ENCODE peak calls at places on chromosome 11, in six cellular contexts. Q, X, F, P, U and J are unnamed samples.

GRCh38 chr11:115623021-115623451 is 118.8 kb upstream of the CADM1 start:
- DNase-seq in Q (peak; percentile 99), X (peak; percentile 100), F (peak; percentile 32), P (peak; percentile 68), U (peak; percentile 49), J (peak; percentile 59)

GRCh38 chr11:6544921-6545850 is 48.1 kb downstream of the DNHD1 start:
- DNase-seq in Q (peak; percentile 11), X (peak; percentile 51), F (no peak), P (no peak), U (peak; percentile 38), J (no peak)

GRCh38 chr11:1099519-1100355 is 25.1 kb downstream of the MUC2 start:
- DNase-seq in Q (no peak), X (no peak), F (no peak), P (no peak), U (no peak), J (no peak)

GRCh38 chr11:94835571-94835970 is 67.4 kb downstream of the AMOTL1 start:
- DNase-seq in Q (peak; percentile 79), X (peak; percentile 70), F (peak; percentile 61), P (no peak), U (no peak), J (peak; percentile 30)

GRCh38 chr11:57751676-57752253 is at the start of gene BTBD18:
- DNase-seq in Q (peak; percentile 70), X (peak; percentile 58), F (peak; percentile 71), P (peak; percentile 49), U (no peak), J (peak; percentile 77)

GRCh38 chr11:83006877-83007330 is 64.8 kb downstream of the RAB30 start:
- DNase-seq in Q (no peak), X (no peak), F (peak; percentile 20), P (no peak), U (no peak), J (no peak)

GRCh38 chr11:40376346-40376745 is 1083.1 kb downstream of the LRRC4C start:
- DNase-seq in Q (no peak), X (no peak), F (no peak), P (no peak), U (no peak), J (no peak)

GRCh38 chr11:67286621-67287333 is 2.3 kb upstream of the ANKRD13D start:
- DNase-seq in Q (no peak), X (no peak), F (no peak), P (no peak), U (no peak), J (no peak)

GRCh38 chr11:22516136-22516535 is 109.5 kb downstream of the FANCF start:
- DNase-seq in Q (no peak), X (no peak), F (no peak), P (no peak), U (no peak), J (no peak)

DNA sequence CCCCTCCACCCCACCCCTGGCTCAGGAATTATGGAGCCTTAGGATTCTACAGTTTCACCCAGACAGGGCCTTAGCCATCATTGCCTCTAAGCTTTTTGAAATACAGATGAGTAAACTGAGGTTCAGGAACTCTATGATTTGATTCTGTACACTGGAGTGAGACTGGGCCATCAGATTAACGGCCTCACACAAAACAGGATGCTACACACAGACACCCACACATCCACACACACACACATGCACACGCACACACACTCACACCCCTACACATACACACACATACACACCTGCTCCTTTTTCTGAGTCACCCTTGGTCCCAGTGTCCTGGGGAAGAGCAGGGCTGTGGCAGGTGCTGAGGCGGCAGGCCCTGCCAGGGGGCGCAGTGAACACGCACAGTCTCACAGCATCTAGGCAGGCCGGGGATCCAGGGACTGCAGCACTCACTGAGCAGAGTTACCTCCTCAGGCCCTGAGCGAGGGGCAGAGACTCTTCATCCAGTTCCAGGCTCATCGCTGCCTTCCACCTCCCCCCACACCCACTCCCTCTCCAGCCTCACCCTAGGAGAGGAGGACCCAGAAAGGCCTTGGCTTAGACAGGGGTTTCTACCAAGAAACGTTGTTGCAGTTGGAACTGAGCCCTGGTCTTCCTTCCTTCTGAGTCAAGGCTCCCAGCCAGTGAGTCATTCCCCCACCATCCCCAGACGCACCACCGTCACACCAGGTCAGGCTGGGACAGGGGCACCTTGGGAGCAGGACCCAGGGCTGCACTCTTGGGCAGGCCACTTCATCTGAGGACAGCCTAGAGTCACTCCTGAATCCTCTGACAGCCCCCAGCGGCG is 89.8 kb upstream of the PARVA start:
- DNase-seq in Q (peak; percentile 96), X (peak; percentile 99), F (peak; percentile 99), P (peak; percentile 91), U (no peak), J (peak; percentile 97)
- H3K4me3 ChIP-seq in Q (peak overlapping the region; percentile 15), X (peak overlapping the region; percentile 16), F (peak overlapping the region; percentile 60), P (peak overlapping the region; percentile 8), U (no peak overlapping the region), J (peak overlapping the region; percentile 40)

GRCh38 chr11:45890886-45891550 is 5.6 kb downstream of the MAPK8IP1 start:
- DNase-seq in Q (no peak), X (no peak), F (no peak), P (no peak), U (no peak), J (no peak)
- TF ChIP-seq CTCF in Q (no peak), X (no peak), F (no peak), P (no peak), U (no peak), J (no peak)

DNA sequence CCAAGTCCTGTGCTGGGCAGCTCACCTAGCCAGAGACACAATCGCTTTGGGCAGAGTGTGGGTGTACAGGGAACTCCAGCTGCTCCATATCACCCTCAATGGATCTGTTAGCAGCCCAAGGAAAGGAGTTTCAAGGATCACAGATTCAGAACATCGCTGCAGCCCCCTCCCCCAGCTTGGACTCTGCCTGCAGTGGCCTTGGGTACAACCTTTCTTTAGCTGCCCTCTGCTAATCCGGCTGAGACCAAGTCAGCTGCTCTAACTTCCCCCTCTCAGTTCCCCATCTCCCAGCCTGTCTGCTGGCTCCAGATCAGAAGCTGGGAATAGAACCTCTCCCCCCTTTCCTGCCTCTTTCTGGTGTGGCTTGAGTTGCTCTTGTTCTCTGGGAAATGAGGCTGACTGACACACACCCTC is 1.3 kb downstream of the TMEM86A start:
- DNase-seq in Q (no peak), X (no peak), F (no peak), P (no peak), U (no peak), J (no peak)
- H3K4me3 ChIP-seq in Q (peak overlapping the region; percentile 61), X (no peak overlapping the region), F (no peak overlapping the region), P (no peak overlapping the region), U (peak overlapping the region; percentile 71), J (no peak overlapping the region)

GRCh38 chr11:9263840-9264380 is 1.2 kb downstream of the DENND5A start:
- DNase-seq in Q (peak; percentile 48), X (peak; percentile 30), F (no peak), P (peak; percentile 40), U (no peak), J (no peak)

GRCh38 chr11:9264381-9265210 is 554 bp downstream of the DENND5A start:
- DNase-seq in Q (peak; percentile 90), X (peak; percentile 81), F (peak; percentile 89), P (peak; percentile 70), U (peak; percentile 58), J (peak; percentile 86)

GRCh38 chr11:9265211-9266131 is at the start of gene DENND5A:
- DNase-seq in Q (peak; percentile 79), X (peak; percentile 83), F (peak; percentile 73), P (peak; percentile 73), U (peak; percentile 92), J (peak; percentile 83)

GRCh38 chr11:9266132-9266736 is 1.1 kb upstream of the DENND5A start:
- DNase-seq in Q (no peak), X (no peak), F (no peak), P (no peak), U (no peak), J (no peak)

GRCh38 chr11:9260182-9261146 is 4.7 kb downstream of the DENND5A start:
- DNase-seq in Q (no peak), X (no peak), F (no peak), P (no peak), U (no peak), J (no peak)
- TF ChIP-seq CTCF in Q (peak; percentile 16), X (no peak), F (peak; percentile 33), P (peak; percentile 19), U (peak; percentile 56), J (peak; percentile 35)

GRCh38 chr11:128522943-128523518 is 64.3 kb downstream of the ETS1 start:
- DNase-seq in Q (no peak), X (no peak), F (no peak), P (no peak), U (no peak), J (no peak)
- H3K4me3 ChIP-seq in Q (peak overlapping the region; percentile 94), X (peak overlapping the region; percentile 48), F (peak overlapping the region; percentile 69), P (peak overlapping the region; percentile 30), U (peak overlapping the region; percentile 75), J (peak overlapping the region; percentile 57)

DNA sequence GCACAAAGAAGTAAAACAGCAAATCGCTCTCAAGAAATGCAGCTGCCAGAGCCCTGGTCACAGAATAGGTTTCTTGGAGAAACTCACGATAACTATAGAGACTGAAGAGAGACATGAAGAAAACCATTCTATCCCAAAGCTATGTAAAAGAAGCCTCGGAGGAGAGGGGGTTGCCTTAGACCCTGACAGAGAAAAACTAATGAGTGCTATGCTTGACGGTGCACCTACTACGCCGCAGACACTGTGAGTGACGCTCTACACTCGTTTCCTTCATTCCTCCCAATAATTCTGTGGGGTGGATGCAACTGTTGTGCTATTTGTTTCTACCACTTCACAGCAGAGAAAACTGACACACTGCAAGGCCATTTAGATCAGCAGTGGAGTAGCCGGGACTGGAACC is 121.8 kb downstream of the ETS1 start:
- DNase-seq in Q (no peak), X (no peak), F (no peak), P (no peak), U (no peak), J (no peak)
- TF ChIP-seq CTCF in Q (no peak), X (no peak), F (no peak), P (no peak), U (no peak), J (no peak)

DNA sequence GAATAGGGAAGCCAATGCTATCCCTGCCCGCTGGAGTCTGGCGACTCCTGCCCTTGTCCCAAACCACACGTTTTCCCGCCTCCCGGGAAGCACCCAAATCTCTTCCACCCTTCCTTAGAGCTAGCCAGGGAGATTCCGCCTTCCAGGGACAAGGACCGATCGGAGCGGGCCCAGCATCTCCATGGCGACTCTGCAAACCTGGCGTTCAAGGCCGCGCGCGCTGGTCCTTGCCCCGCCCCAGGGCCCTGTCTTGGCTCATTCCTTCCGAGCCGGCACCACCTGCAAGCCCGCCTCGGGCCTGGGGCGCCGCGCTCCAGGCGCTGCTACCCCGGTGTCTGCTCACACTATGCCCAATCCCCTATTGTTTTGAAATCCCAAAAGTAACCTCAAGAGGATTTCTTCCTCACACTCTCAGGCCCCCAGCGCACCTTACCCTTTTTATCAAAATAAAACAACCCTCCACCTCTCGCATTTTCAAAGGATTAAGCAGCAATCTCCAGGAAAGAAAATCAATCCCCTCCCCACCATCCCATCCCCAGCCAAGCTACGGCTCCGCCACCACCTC is 994 bp downstream of the SLC1A2 start:
- DNase-seq in Q (no peak), X (no peak), F (no peak), P (no peak), U (peak; percentile 64), J (no peak)
- H3K4me3 ChIP-seq in Q (peak overlapping the region; percentile 54), X (peak overlapping the region; percentile 48), F (no peak overlapping the region), P (peak overlapping the region; percentile 29), U (peak overlapping the region; percentile 64), J (no peak overlapping the region)